ENCODE peak calls at places on chromosomes 11 and 22, in seven cellular contexts. I is activated CD4-positive, alpha-beta T cell treated with anti-CD3 and anti-CD28 coated beads, Interleukin-2, amount 50 U/mL, for 1 hour; L is foreskin fibroblast; K is NCI-H1092 treated with DMSO at 0.1 percent for 48 hours; Q is activated T-cell treated with anti-CD3 and anti-CD28 coated beads, Interleukin-2, amount 50 U/mL, for 48 hours; U is HFFc6; M is RWPE1. A is an unnamed sample.

GRCh38 chr22:46460835-46461234 is 76.6 kb downstream of the CELSR1 start:
- DNase-seq in I (no peak), L (no peak), K (no peak), Q (no peak), U (no peak), M (no peak), A (no peak)

GRCh38 chr11:78069465-78069864 is 5.8 kb downstream of the THRSP start:
- DNase-seq in I (no peak), L (no peak), K (no peak), Q (no peak), U (no peak), M (no peak), A (no peak)

GRCh38 chr11:44028816-44029506 is 18.8 kb upstream of the ACCSL start:
- DNase-seq in I (no peak), L (no peak), K (no peak), Q (no peak), U (no peak), M (no peak), A (no peak)

GRCh38 chr11:27385245-27385644 is 22.2 kb upstream of the CCDC34 start:
- DNase-seq in I (no peak), L (peak; percentile 78), K (no peak), Q (no peak), U (peak; percentile 74), M (no peak), A (no peak)

GRCh38 chr11:1750481-1750839 is at the start of gene IFITM10:
- DNase-seq in I (no peak), L (no peak), K (no peak), Q (no peak), U (no peak), M (peak; percentile 52), A (no peak)

GRCh38 chr11:16607675-16608644 is 130.5 kb upstream of the C11orf58 start:
- DNase-seq in I (no peak), L (no peak), K (peak; percentile 88), Q (no peak), U (peak; percentile 45), M (peak; percentile 55), A (no peak)

GRCh38 chr22:36507518-36508010 is 724 bp upstream of the FOXRED2 start:
- DNase-seq in I (no peak), L (no peak), K (no peak), Q (no peak), U (no peak), M (no peak), A (no peak)

GRCh38 chr22:28829358-28830181 is 29.2 kb upstream of the XBP1 start:
- DNase-seq in I (peak; percentile 74), L (peak; percentile 65), K (peak; percentile 43), Q (peak; percentile 79), U (peak; percentile 46), M (peak; percentile 60), A (peak; percentile 66)

GRCh38 chr22:19361501-19362103 is 69.9 kb downstream of the HIRA start:
- DNase-seq in I (no peak), L (no peak), K (no peak), Q (no peak), U (no peak), M (no peak), A (no peak)

GRCh38 chr22:37505565-37505964 is 13.7 kb downstream of the CARD10 start:
- DNase-seq in I (no peak), L (no peak), K (no peak), Q (no peak), U (no peak), M (no peak), A (no peak)

GRCh38 chr11:62444271-62444833 is 25.5 kb downstream of the SCGB1A1 start:
- DNase-seq in I (peak; percentile 11), L (peak; percentile 68), K (peak; percentile 63), Q (peak; percentile 59), U (peak; percentile 48), M (peak; percentile 33), A (peak; percentile 71)

GRCh38 chr11:2433106-2433925 is 11.0 kb downstream of the TRPM5 start:
- DNase-seq in I (no peak), L (no peak), K (no peak), Q (no peak), U (no peak), M (no peak), A (no peak)

GRCh38 chr11:123690490-123690889 is 36.1 kb upstream of the SCN3B start:
- DNase-seq in I (no peak), L (peak; percentile 32), K (no peak), Q (peak; percentile 32), U (peak; percentile 51), M (peak; percentile 74), A (no peak)

GRCh38 chr11:1660025-1660867 is 30.7 kb downstream of the KRTAP5-5 start:
- DNase-seq in I (no peak), L (no peak), K (no peak), Q (peak; percentile 13), U (no peak), M (no peak), A (no peak)

GRCh38 chr11:128709402-128709801 is 15.5 kb downstream of the FLI1 start:
- DNase-seq in I (no peak), L (peak; percentile 85), K (no peak), Q (no peak), U (peak; percentile 82), M (peak; percentile 63), A (no peak)

GRCh38 chr11:119322360-119322739 is 5.4 kb upstream of the MCAM start:
- DNase-seq in I (no peak), L (no peak), K (no peak), Q (no peak), U (no peak), M (no peak), A (no peak)

GRCh38 chr11:96008161-96008560 is 84.3 kb upstream of the MTMR2 start:
- DNase-seq in I (no peak), L (peak; percentile 28), K (no peak), Q (no peak), U (no peak), M (no peak), A (no peak)

GRCh38 chr11:3077846-3078440 is 20.7 kb upstream of the CARS1 start:
- DNase-seq in I (no peak), L (no peak), K (no peak), Q (no peak), U (no peak), M (no peak), A (no peak)

A was measured in putamen.